ENCODE peak calls at places on chromosome 16, in seven cellular contexts. N, W, R, M, Y, K and J are unnamed samples.

GRCh38 chr16:74601131-74601871 is 5.6 kb downstream of the GLG1 start:
- DNase-seq in N (no peak), Y (no peak), K (no peak), M (no peak), W (no peak), R (peak), J (no peak)

GRCh38 chr16:30375830-30376229 is 1.2 kb downstream of the MYL11 start:
- DNase-seq in N (no peak), K (no peak), M (no peak), R (no peak), Y (no peak), W (no peak), J (no peak)

GRCh38 chr16:66934138-66934838 is at the start of gene CIAO2B:
- DNase-seq in K (peak), N (peak), M (peak), Y (peak), R (peak), W (peak), J (peak)

GRCh38 chr16:29809031-29809747 is 2.8 kb upstream of the PRRT2 start:
- DNase-seq in N (no peak), K (no peak), M (peak), Y (no peak), R (no peak), W (no peak), J (no peak)

GRCh38 chr16:1914759-1915387 is 3.3 kb downstream of the HS3ST6 start:
- DNase-seq in K (no peak), Y (no peak), R (no peak), N (no peak), M (no peak), W (no peak), J (no peak)

GRCh38 chr16:68668266-68668665 is 23.2 kb downstream of the CDH3 start:
- DNase-seq in W (no peak), M (no peak), Y (no peak), R (peak), N (no peak), K (no peak), J (no peak)

GRCh38 chr16:29910819-29911675 is 10.8 kb downstream of the ASPHD1 start:
- DNase-seq in N (no peak), K (no peak), M (peak), W (no peak), Y (no peak), R (no peak), J (no peak)

GRCh38 chr16:69867796-69868565 is 83.2 kb upstream of the CLEC18A start:
- DNase-seq in M (no peak), R (no peak), W (peak), Y (no peak), K (no peak), N (peak), J (no peak)

GRCh38 chr16:15993946-15994665 is 44.7 kb downstream of the ABCC1 start:
- DNase-seq in M (no peak), N (peak), K (peak), R (no peak), Y (peak), W (no peak), J (peak)

GRCh38 chr16:3065742-3066439 is 451 bp downstream of the IL32 start:
- DNase-seq in Y (no peak), W (no peak), N (no peak), R (no peak), K (no peak), M (no peak), J (no peak)

GRCh38 chr16:47247691-47248090 is 103.9 kb upstream of the NETO2 start:
- DNase-seq in R (no peak), Y (no peak), N (no peak), W (no peak), M (no peak), K (no peak), J (no peak)

GRCh38 chr16:10878644-10879498 is 1.9 kb downstream of the CIITA start:
- DNase-seq in R (peak), Y (peak), W (peak), M (peak), K (peak), N (peak), J (peak)

GRCh38 chr16:79434097-79434496 is 166.4 kb downstream of the MAF start:
- DNase-seq in R (no peak), M (no peak), Y (no peak), W (no peak), N (no peak), K (no peak), J (no peak)

GRCh38 chr16:14493791-14494190 is 136.3 kb downstream of the PARN start:
- DNase-seq in K (no peak), Y (no peak), M (no peak), R (no peak), W (no peak), N (no peak), J (no peak)

GRCh38 chr16:70777973-70778406 is 23.0 kb downstream of the VAC14 start:
- DNase-seq in N (peak), W (peak), K (no peak), M (peak), R (no peak), Y (no peak), J (no peak)

GRCh38 chr16:5504028-5504758 is 406.6 kb upstream of the EEF2KMT start:
- DNase-seq in R (no peak), Y (no peak), K (no peak), W (no peak), N (no peak), M (no peak), J (peak)

GRCh38 chr16:52434224-52434623 is 112.7 kb downstream of the TOX3 start:
- DNase-seq in K (no peak), M (no peak), N (no peak), R (no peak), W (no peak), Y (no peak), J (no peak)

GRCh38 chr16:15765880-15766279 is 90.9 kb downstream of the MYH11 start:
- DNase-seq in R (peak), K (peak), Y (no peak), W (peak), N (peak), M (no peak), J (no peak)

GRCh38 chr16:1458336-1458976 is 14.1 kb upstream of the CCDC154 start:
- DNase-seq in Y (no peak), M (no peak), R (no peak), K (no peak), N (peak), W (no peak), J (no peak)

GRCh38 chr16:47921535-47921934 is 234.3 kb downstream of the ABCC12 start:
- DNase-seq in W (no peak), N (no peak), Y (no peak), M (no peak), K (no peak), R (no peak), J (no peak)

GRCh38 chr16:1297413-1297773 is 12.0 kb upstream of the UBE2I start:
- DNase-seq in N (no peak), K (no peak), W (no peak), M (no peak), R (no peak), Y (no peak), J (no peak)

GRCh38 chr16:64687796-64688195 is 434.1 kb downstream of the CDH11 start:
- DNase-seq in K (no peak), R (no peak), W (peak), Y (no peak), M (no peak), N (no peak), J (no peak)

GRCh38 chr16:12186774-12187335 is 210.3 kb downstream of the SNX29 start:
- DNase-seq in Y (no peak), W (no peak), K (no peak), R (no peak), M (no peak), N (no peak), J (peak)

GRCh38 chr16:30691907-30692306 is 7.1 kb upstream of the SRCAP start:
- DNase-seq in K (no peak), N (no peak), W (no peak), M (no peak), Y (no peak), R (no peak), J (no peak)

GRCh38 chr16:5025171-5025632 is 8.5 kb downstream of the NAGPA start:
- DNase-seq in K (peak), R (no peak), W (no peak), N (no peak), M (no peak), Y (no peak), J (no peak)

GRCh38 chr16:76947694-76948093 is 243.3 kb upstream of the MON1B start:
- DNase-seq in R (no peak), Y (no peak), W (no peak), K (no peak), M (no peak), N (no peak), J (peak)

GRCh38 chr16:86517652-86518258 is 7.4 kb downstream of the FOXF1 start:
- DNase-seq in N (peak), W (peak), K (peak), Y (peak), R (no peak), M (no peak), J (peak)

GRCh38 chr16:47966325-47966724 is 189.5 kb downstream of the ABCC12 start:
- DNase-seq in W (no peak), K (no peak), R (no peak), M (no peak), N (no peak), Y (no peak), J (no peak)

GRCh38 chr16:22664132-22664531 is 149.8 kb upstream of the HS3ST2 start:
- DNase-seq in N (no peak), R (no peak), Y (no peak), W (no peak), K (no peak), M (no peak), J (no peak)

GRCh38 chr16:50252082-50252611 is 14.2 kb upstream of the ADCY7 start:
- DNase-seq in R (no peak), K (no peak), M (no peak), Y (no peak), N (no peak), W (no peak), J (no peak)
- H3K4me3 ChIP-seq in R (no peak), K (no peak), M (no peak), Y (no peak), N (no peak), W (no peak), J (no peak)

DNA sequence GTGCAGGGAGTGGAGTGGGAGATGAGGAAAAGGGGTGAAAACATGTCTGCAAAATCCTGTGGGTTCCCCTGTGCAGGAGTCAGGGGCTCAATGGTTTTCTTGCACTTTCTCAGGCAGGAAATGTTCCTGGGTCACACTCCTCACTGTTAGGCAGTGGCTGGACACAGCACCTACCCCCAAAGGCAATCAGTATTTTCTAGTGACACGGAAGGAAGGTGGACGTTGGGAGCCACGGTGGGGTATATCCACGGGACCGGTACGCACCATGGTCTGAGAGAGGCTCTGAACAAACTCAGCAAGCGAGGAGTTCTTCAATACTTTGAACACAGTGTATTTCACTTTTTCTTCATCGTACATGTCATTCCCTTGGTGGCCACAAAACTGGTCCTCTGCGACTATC is 20.9 kb downstream of the LITAFD start:
- DNase-seq in K (no peak), W (no peak), M (no peak), Y (no peak), N (no peak), R (no peak), J (no peak)
- H3K4me3 ChIP-seq in K (no peak), W (no peak), M (no peak), Y (no peak), N (no peak), R (no peak), J (no peak)

GRCh38 chr16:81547919-81548216 is 103.3 kb downstream of the CMIP start:
- DNase-seq in R (no peak), W (no peak), K (no peak), Y (no peak), N (no peak), M (no peak), J (no peak)
- H3K4me3 ChIP-seq in R (no peak), W (no peak), K (no peak), Y (no peak), N (no peak), M (no peak), J (no peak)

GRCh38 chr16:53775106-53775820 is 71.3 kb downstream of the FTO start:
- DNase-seq in M (no peak), N (no peak), K (no peak), R (no peak), Y (no peak), W (peak), J (no peak)

GRCh38 chr16:53775821-53776431 is 72.0 kb downstream of the FTO start:
- DNase-seq in N (peak), K (peak), M (peak), Y (peak), W (peak), R (no peak), J (peak)

GRCh38 chr16:53771655-53772497 is 67.9 kb downstream of the FTO start:
- DNase-seq in Y (no peak), K (no peak), R (no peak), N (peak), W (peak), M (no peak), J (no peak)

GRCh38 chr16:53773150-53773846 is 69.3 kb downstream of the FTO start:
- DNase-seq in M (no peak), Y (no peak), K (peak), R (no peak), N (peak), W (peak), J (peak)

GRCh38 chr16:53773881-53774280 is 69.9 kb downstream of the FTO start:
- DNase-seq in K (no peak), N (peak), M (no peak), Y (no peak), R (no peak), W (peak), J (peak)
- H3K4me3 ChIP-seq in K (no peak), N (no peak), M (no peak), Y (no peak), R (no peak), W (no peak), J (no peak)

DNA sequence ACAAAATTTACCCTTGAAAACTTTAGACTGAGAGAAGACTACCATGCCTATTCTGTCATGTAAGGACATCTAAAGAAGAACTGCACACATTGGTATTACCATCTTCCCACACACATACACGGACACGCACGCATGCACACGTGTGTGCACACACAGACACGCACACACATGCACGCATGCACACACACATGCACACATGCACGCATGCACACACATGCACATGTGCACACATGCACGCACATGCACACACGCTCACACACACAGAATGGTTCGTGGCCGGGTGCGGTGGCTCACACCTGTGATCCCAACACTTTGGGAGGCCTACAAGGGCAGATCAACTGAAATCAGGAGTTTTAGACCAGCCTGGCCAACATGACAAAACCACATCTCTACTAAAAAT is 296.9 kb upstream of the HSBP1 start:
- DNase-seq in W (no peak), Y (no peak), R (no peak), M (no peak), N (no peak), K (no peak), J (no peak)
- H3K4me3 ChIP-seq in W (no peak), Y (no peak), R (no peak), M (no peak), N (no peak), K (no peak), J (no peak)